ENCODE peak calls at places on chromosomes 4 and X, in seven cellular contexts. S is A549, A is sigmoid colon, D is stomach, X is heart left ventricle, Q is uterus, Z is transverse colon. Y is an unnamed sample. For H3K4me1, the result is how much of the 10 kb centered on the place peaks cover.

GRCh38 chr4:38951598-38951997 is 80.6 kb downstream of the TMEM156 start:
- DNase-seq in Q (no peak), A (no peak), S (no peak), D (no peak), Z (no peak), X (no peak), Y (no peak)

GRCh38 chrX:74423289-74423985 is 2.1 kb downstream of the SLC16A2 start:
- DNase-seq in X (no peak), Q (no peak), Z (no peak), A (no peak), D (no peak), S (no peak), Y (no peak)

GRCh38 chrX:384861-385260 is 1.8 kb downstream of the PPP2R3B start:
- DNase-seq in Q (no peak), A (no peak), S (no peak), D (no peak), X (no peak), Z (no peak), Y (no peak)

GRCh38 chrX:109709129-109709631 is 23.9 kb downstream of the ACSL4 start:
- DNase-seq in S (no peak), Z (no peak), D (no peak), Q (no peak), X (no peak), A (no peak), Y (no peak)

GRCh38 chr4:6119507-6120020 is 80.8 kb downstream of the JAKMIP1 start:
- DNase-seq in S (no peak), Z (no peak), Q (no peak), X (no peak), A (no peak), D (no peak), Y (no peak)

GRCh38 chr4:180953572-180953971 is 1289.6 kb upstream of the TENM3 start:
- DNase-seq in A (no peak), X (no peak), Q (no peak), S (no peak), Z (no peak), D (no peak), Y (no peak)

GRCh38 chr4:13881880-13882279 is 254.4 kb upstream of the BOD1L1 start:
- DNase-seq in A (no peak), S (no peak), D (no peak), Q (no peak), Z (no peak), X (no peak), Y (no peak)

GRCh38 chr4:24857996-24858395 is 54.8 kb downstream of the CCDC149 start:
- DNase-seq in D (no peak), S (no peak), A (no peak), Q (no peak), Z (no peak), X (no peak), Y (no peak)

GRCh38 chr4:120034913-120035312 is 31.7 kb downstream of the MAD2L1 start:
- DNase-seq in Q (no peak), D (no peak), S (no peak), X (no peak), Z (no peak), A (no peak), Y (no peak)

GRCh38 chr4:77073106-77073858 is 2.5 kb downstream of the CCNI start:
- DNase-seq in X (no peak), A (no peak), Z (no peak), S (no peak), D (no peak), Q (no peak), Y (no peak)

GRCh38 chrX:100447563-100448397 is 37.7 kb upstream of the PCDH19 start:
- DNase-seq in A (no peak), S (peak), Z (peak), X (peak), Q (peak), D (no peak), Y (no peak)

GRCh38 chrX:103254171-103254824 is 657 bp downstream of the TCEAL8 start:
- DNase-seq in X (peak), Q (peak), Z (peak), A (peak), D (peak), S (no peak), Y (no peak)

GRCh38 chrX:147912093-147912801 is 528 bp downstream of the FMR1 start:
- DNase-seq in D (peak), Q (peak), S (peak), X (peak), Z (peak), A (peak), Y (no peak)

GRCh38 chrX:105876658-105877057 is 54.3 kb downstream of the NRK start:
- DNase-seq in Z (no peak), S (no peak), X (no peak), Q (no peak), A (no peak), D (no peak), Y (no peak)

GRCh38 chr4:78454016-78454415 is 97.6 kb upstream of the ANXA3 start:
- DNase-seq in Z (no peak), A (no peak), Q (no peak), D (no peak), X (no peak), S (no peak), Y (no peak)

GRCh38 chr4:25860586-25861421 is 2.0 kb downstream of the SEL1L3 start:
- DNase-seq in S (no peak), A (no peak), Z (peak), D (peak), Q (no peak), X (no peak), Y (no peak)

GRCh38 chr4:15457401-15458201 is 12.1 kb upstream of the CC2D2A start:
- DNase-seq in X (no peak), D (no peak), S (no peak), Z (no peak), Q (no peak), A (no peak), Y (no peak)

GRCh38 chr4:1762264-1763010 is 30.7 kb upstream of the FGFR3 start:
- DNase-seq in D (no peak), Z (no peak), S (no peak), A (no peak), Q (no peak), X (no peak), Y (no peak)

GRCh38 chr4:138181288-138181687 is 60.9 kb downstream of the SLC7A11 start:
- DNase-seq in Z (no peak), Q (peak), A (no peak), X (no peak), S (no peak), D (no peak), Y (no peak)

GRCh38 chrX:31266172-31267076 is 194.6 kb upstream of the FTHL17 start:
- DNase-seq in Z (peak), X (peak), Q (peak), D (peak), A (peak), S (no peak), Y (no peak)

GRCh38 chr4:22444813-22445212 is 71.1 kb downstream of the ADGRA3 start:
- DNase-seq in Z (no peak), D (no peak), S (no peak), X (no peak), A (no peak), Q (no peak), Y (no peak)

GRCh38 chr4:133157460-133158160 is 8.5 kb downstream of the PCDH10 start:
- DNase-seq in D (no peak), S (no peak), A (no peak), Q (no peak), Z (no peak), X (no peak), Y (no peak)

GRCh38 chr4:115275615-115276014 is 162.2 kb upstream of the NDST4 start:
- DNase-seq in Q (no peak), X (no peak), Z (no peak), A (no peak), S (no peak), D (no peak), Y (no peak)

GRCh38 chr4:43047044-43047443 is 154.5 kb downstream of the GRXCR1 start:
- DNase-seq in Q (no peak), D (no peak), A (no peak), X (no peak), S (no peak), Z (no peak), Y (no peak)

GRCh38 chr4:129561280-129561679 is 465.3 kb downstream of the C4orf33 start:
- DNase-seq in Q (no peak), D (no peak), Z (no peak), S (no peak), A (no peak), X (no peak), Y (no peak)

GRCh38 chr4:2281575-2282343 is 19.9 kb upstream of the MXD4 start:
- DNase-seq in S (no peak), Z (peak), Q (no peak), D (peak), A (no peak), X (peak), Y (no peak)

GRCh38 chr4:93748380-93748779 is 80.2 kb upstream of the ATOH1 start:
- DNase-seq in S (no peak), D (no peak), A (no peak), X (no peak), Q (no peak), Z (no peak), Y (no peak)

GRCh38 chrX:134673123-134673522 is 14.9 kb upstream of the PLAC1 start:
- DNase-seq in A (no peak), D (no peak), S (no peak), Q (no peak), X (no peak), Z (no peak), Y (no peak)
- H3K4me1 ChIP-seq in A (under half), D (under half), S (under half), Q (under half), X (under half), Z (under half), Y (under half)

DNA sequence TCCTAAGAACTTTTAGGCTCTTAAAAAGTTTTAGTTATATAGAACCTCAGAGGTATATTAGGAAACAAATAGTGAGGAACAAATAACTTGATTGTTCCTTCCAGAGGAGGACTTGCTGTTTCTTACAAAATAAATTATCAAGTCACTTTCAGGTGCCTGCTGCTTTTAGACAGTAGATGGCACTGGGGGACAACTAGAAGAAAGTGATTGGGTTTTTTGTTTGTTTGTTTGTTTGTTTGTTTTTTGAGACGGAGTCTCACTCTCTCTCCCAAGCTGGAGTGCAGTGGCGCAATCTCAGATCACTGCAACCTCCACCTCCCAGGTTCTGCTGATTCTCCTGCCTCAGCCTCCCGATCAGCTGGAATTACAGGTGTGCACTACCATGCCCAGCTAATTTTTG is 35.4 kb upstream of the CDKL5 start:
- DNase-seq in D (no peak), Q (no peak), X (no peak), A (no peak), S (peak), Z (no peak), Y (no peak)
- TF ChIP-seq CTCF in D (no peak), Q (no peak), X (no peak), A (no peak), S (peak), Z (no peak), Y (no peak)

GRCh38 chr4:70721747-70722146 is at the start of gene RUFY3:
- DNase-seq in D (no peak), Z (no peak), X (no peak), A (peak), S (no peak), Q (peak), Y (peak)
- TF ChIP-seq POLR2A in D (no peak), Z (no peak), X (no peak), A (no peak), S (no peak), Q (no peak), Y (no peak)

GRCh38 chr4:143346208-143346607 is 9.5 kb downstream of the GAB1 start:
- DNase-seq in D (no peak), Q (no peak), Z (no peak), A (no peak), X (no peak), S (no peak), Y (no peak)

GRCh38 chr4:143343276-143343831 is 6.7 kb downstream of the GAB1 start:
- DNase-seq in A (no peak), D (no peak), X (no peak), S (no peak), Q (no peak), Z (no peak), Y (no peak)

GRCh38 chr4:143344774-143345173 is 8.1 kb downstream of the GAB1 start:
- DNase-seq in S (no peak), D (no peak), X (no peak), A (no peak), Z (no peak), Q (no peak), Y (no peak)

GRCh38 chr4:143341186-143341755 is 4.6 kb downstream of the GAB1 start:
- DNase-seq in X (no peak), Q (no peak), Z (peak), D (no peak), S (no peak), A (no peak), Y (no peak)

DNA sequence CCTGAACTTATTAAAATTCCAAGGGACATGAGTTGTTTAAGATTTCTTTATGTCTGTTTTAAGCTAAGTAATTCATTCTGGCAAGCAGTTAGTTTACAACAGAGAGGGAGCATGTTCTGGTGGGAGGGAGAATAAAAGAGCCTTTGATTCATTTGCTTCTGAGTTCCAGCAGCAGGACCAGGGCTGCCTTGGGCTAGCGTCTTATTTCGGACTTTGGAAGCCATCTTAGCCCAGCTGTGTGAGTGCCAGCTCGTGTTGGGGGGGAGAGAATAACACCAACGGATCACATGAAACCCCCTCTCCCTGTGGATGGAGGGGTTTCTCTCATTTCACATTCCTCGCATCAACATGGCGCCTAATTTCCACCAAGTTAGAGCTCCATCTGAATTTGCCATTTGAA is 7.3 kb downstream of the GAB1 start:
- DNase-seq in Z (no peak), S (no peak), A (no peak), Q (no peak), X (no peak), D (no peak), Y (no peak)
- H3K4me1 ChIP-seq in Z (under half), S (under half), A (half or more), Q (under half), X (half or more), D (under half), Y (under half)

GRCh38 chr4:177051473-177052060 is 258.1 kb upstream of the NEIL3 start:
- DNase-seq in Z (peak), S (peak), Q (no peak), X (no peak), A (no peak), D (no peak), Y (no peak)
- TF ChIP-seq CTCF in Z (peak), S (peak), Q (no peak), X (no peak), A (no peak), D (peak), Y (no peak)

GRCh38 chr4:10326075-10326474 is 131.2 kb downstream of the ZNF518B start:
- DNase-seq in A (no peak), D (no peak), Z (no peak), S (no peak), X (no peak), Q (no peak), Y (no peak)
- TF ChIP-seq POLR2A in A (no peak), D (no peak), Z (no peak), S (no peak), X (no peak), Q (no peak), Y (no peak)

DNA sequence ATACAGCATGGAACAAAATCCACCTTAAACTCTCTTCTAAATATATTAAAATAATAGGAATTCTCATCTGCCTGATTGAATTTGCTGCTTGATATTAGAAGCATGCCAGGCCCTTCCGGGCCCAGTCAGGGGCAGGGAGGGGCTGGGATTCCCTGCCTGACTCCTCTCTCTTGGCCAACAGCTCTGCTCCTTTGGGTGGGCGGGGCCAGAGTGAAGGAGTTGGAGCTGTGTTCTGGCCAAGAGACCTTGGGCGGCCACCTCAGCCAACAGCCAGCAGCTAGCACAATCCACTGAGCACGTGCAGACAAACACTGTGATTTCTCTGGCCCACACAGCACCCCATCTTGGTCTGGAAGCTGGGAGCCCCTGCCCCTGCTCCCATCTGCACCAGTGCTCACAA is 140.3 kb downstream of the PJA1 start:
- DNase-seq in D (peak), Z (peak), X (peak), A (peak), Q (peak), S (no peak), Y (peak)
- H3K4me1 ChIP-seq in D (under half), Z (under half), X (under half), A (under half), Q (under half), S (under half), Y (under half)

DNA sequence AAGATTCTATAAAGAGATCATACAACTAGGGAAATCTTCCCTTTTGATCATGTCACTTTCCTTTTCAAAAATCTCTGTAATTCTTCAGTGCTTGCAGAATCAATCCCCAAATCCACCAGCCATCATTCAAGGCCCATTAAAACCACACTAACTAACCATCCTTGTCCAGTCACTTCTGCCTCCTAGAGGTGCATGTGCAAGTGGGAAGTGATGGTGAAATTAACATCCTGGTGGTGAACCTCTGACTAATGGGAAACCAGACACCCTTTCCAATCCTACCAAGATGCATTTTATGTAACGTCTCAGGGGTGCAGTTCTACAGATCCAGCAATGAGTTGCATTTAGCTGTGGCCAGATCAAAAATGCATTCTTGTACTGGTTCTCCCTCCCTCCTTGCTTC is 341.8 kb downstream of the RAPGEF2 start:
- DNase-seq in D (no peak), Q (no peak), X (no peak), A (no peak), S (no peak), Z (no peak), Y (no peak)
- TF ChIP-seq CTCF in D (no peak), Q (no peak), X (no peak), A (no peak), S (no peak), Z (no peak), Y (no peak)

Y was measured in vagina.